ENCODE peak calls at places on chromosomes 12 and 14, in seven cellular contexts. One of them, this sample, is unnamed.

GRCh38 chr12:50188875-50189575 is 21.9 kb upstream of the CERS5 start:
- DNase-seq in neural progenitor cell: no peak
- DNase-seq in neuronal stem cell: no peak
- DNase-seq in endothelial cell of umbilical vein: no peak
- DNase-seq in trophoblast cell: no peak
- DNase-seq in GM23248: no peak
- DNase-seq in PC-3: no peak
- DNase-seq in this sample: no peak

GRCh38 chr12:93602897-93603668 is 30.6 kb downstream of the SOCS2 start:
- DNase-seq in PC-3: no peak
- DNase-seq in neural progenitor cell: no peak
- DNase-seq in endothelial cell of umbilical vein: no peak
- DNase-seq in trophoblast cell: no peak
- DNase-seq in neuronal stem cell: no peak
- DNase-seq in GM23248: no peak
- DNase-seq in this sample: no peak

GRCh38 chr12:53485955-53486729 is 13.1 kb downstream of the MAP3K12 start:
- DNase-seq in endothelial cell of umbilical vein: no peak
- DNase-seq in trophoblast cell: no peak
- DNase-seq in PC-3: no peak
- DNase-seq in neuronal stem cell: no peak
- DNase-seq in GM23248: no peak
- DNase-seq in neural progenitor cell: no peak
- DNase-seq in this sample: no peak

GRCh38 chr12:39990122-39991101 is 115.5 kb downstream of the SLC2A13 start:
- DNase-seq in endothelial cell of umbilical vein: peak; percentile 65
- DNase-seq in neuronal stem cell: no peak
- DNase-seq in neural progenitor cell: peak; percentile 22
- DNase-seq in GM23248: peak; percentile 66
- DNase-seq in trophoblast cell: peak; percentile 49
- DNase-seq in PC-3: peak; percentile 61
- DNase-seq in this sample: no peak

GRCh38 chr12:70919161-70919560 is 1.4 kb downstream of the PTPRR start:
- DNase-seq in neuronal stem cell: no peak
- DNase-seq in endothelial cell of umbilical vein: no peak
- DNase-seq in PC-3: no peak
- DNase-seq in GM23248: no peak
- DNase-seq in neural progenitor cell: no peak
- DNase-seq in trophoblast cell: no peak
- DNase-seq in this sample: no peak

GRCh38 chr12:55631743-55632142 is 4.9 kb upstream of the OR10P1 start:
- DNase-seq in GM23248: no peak
- DNase-seq in neuronal stem cell: no peak
- DNase-seq in endothelial cell of umbilical vein: no peak
- DNase-seq in neural progenitor cell: no peak
- DNase-seq in trophoblast cell: no peak
- DNase-seq in PC-3: no peak
- DNase-seq in this sample: no peak

GRCh38 chr14:103121846-103122577 is 1.2 kb upstream of the TNFAIP2 start:
- DNase-seq in trophoblast cell: no peak
- DNase-seq in PC-3: peak; percentile 65
- DNase-seq in neural progenitor cell: peak; percentile 69
- DNase-seq in endothelial cell of umbilical vein: peak; percentile 73
- DNase-seq in GM23248: peak; percentile 63
- DNase-seq in neuronal stem cell: no peak
- DNase-seq in this sample: no peak

GRCh38 chr12:122020795-122021192 is 890 bp upstream of the BCL7A start:
- DNase-seq in neuronal stem cell: no peak
- DNase-seq in GM23248: no peak
- DNase-seq in neural progenitor cell: no peak
- DNase-seq in endothelial cell of umbilical vein: no peak
- DNase-seq in trophoblast cell: no peak
- DNase-seq in PC-3: no peak
- DNase-seq in this sample: no peak

GRCh38 chr12:121795029-121795977 is 1.8 kb upstream of the RHOF start:
- DNase-seq in GM23248: peak; percentile 82
- DNase-seq in trophoblast cell: peak; percentile 63
- DNase-seq in endothelial cell of umbilical vein: peak; percentile 86
- DNase-seq in PC-3: peak; percentile 89
- DNase-seq in neural progenitor cell: peak; percentile 81
- DNase-seq in neuronal stem cell: peak; percentile 82
- DNase-seq in this sample: no peak

GRCh38 chr12:123029550-123029949 is 49.1 kb downstream of the ARL6IP4 start:
- DNase-seq in PC-3: no peak
- DNase-seq in endothelial cell of umbilical vein: no peak
- DNase-seq in neural progenitor cell: no peak
- DNase-seq in neuronal stem cell: no peak
- DNase-seq in trophoblast cell: no peak
- DNase-seq in GM23248: no peak
- DNase-seq in this sample: no peak

GRCh38 chr12:128796439-128797118 is 27.2 kb downstream of the SLC15A4 start:
- DNase-seq in trophoblast cell: no peak
- DNase-seq in neural progenitor cell: no peak
- DNase-seq in GM23248: no peak
- DNase-seq in PC-3: no peak
- DNase-seq in endothelial cell of umbilical vein: no peak
- DNase-seq in neuronal stem cell: no peak
- DNase-seq in this sample: no peak

GRCh38 chr12:53340398-53340797 is 4.2 kb upstream of the SP7 start:
- DNase-seq in GM23248: no peak
- DNase-seq in neural progenitor cell: no peak
- DNase-seq in PC-3: no peak
- DNase-seq in trophoblast cell: no peak
- DNase-seq in endothelial cell of umbilical vein: no peak
- DNase-seq in neuronal stem cell: no peak
- DNase-seq in this sample: no peak

GRCh38 chr12:28771961-28772360 is 377.1 kb upstream of the FAR2 start:
- DNase-seq in PC-3: no peak
- DNase-seq in endothelial cell of umbilical vein: no peak
- DNase-seq in GM23248: no peak
- DNase-seq in trophoblast cell: no peak
- DNase-seq in neuronal stem cell: no peak
- DNase-seq in neural progenitor cell: no peak
- DNase-seq in this sample: no peak

GRCh38 chr12:28766398-28766797 is 382.7 kb upstream of the FAR2 start:
- DNase-seq in neural progenitor cell: no peak
- DNase-seq in PC-3: no peak
- DNase-seq in endothelial cell of umbilical vein: no peak
- DNase-seq in neuronal stem cell: no peak
- DNase-seq in GM23248: no peak
- DNase-seq in trophoblast cell: no peak
- DNase-seq in this sample: no peak

GRCh38 chr12:28767836-28768348 is 381.2 kb upstream of the FAR2 start:
- DNase-seq in trophoblast cell: no peak
- DNase-seq in neuronal stem cell: no peak
- DNase-seq in PC-3: no peak
- DNase-seq in GM23248: peak; percentile 27
- DNase-seq in endothelial cell of umbilical vein: peak; percentile 82
- DNase-seq in neural progenitor cell: no peak
- DNase-seq in this sample: no peak

GRCh38 chr12:28775556-28775955 is 373.5 kb upstream of the FAR2 start:
- DNase-seq in GM23248: no peak
- DNase-seq in PC-3: no peak
- DNase-seq in neuronal stem cell: no peak
- DNase-seq in trophoblast cell: no peak
- DNase-seq in neural progenitor cell: no peak
- DNase-seq in endothelial cell of umbilical vein: no peak
- DNase-seq in this sample: no peak

DNA sequence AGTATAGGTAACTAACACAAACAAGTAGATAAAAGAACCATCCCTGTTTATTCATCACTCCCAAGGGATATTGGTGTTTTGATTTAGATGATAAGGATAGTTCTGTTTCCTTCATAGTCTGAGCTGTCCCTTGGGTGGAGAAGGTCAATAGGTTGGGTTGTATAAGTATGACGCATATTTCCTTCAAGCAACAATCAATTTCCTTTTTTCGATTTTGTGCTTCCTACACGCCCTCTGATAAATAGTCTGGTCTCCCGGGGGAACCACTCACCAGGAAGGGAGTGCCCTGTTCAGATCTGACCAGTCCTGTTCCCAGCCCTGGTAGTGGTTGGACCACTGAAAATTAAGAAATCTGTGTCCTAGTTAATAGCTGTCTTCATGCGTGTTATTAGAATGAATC is 378.7 kb upstream of the FAR2 start:
- DNase-seq in GM23248: no peak
- DNase-seq in trophoblast cell: no peak
- DNase-seq in neural progenitor cell: no peak
- DNase-seq in neuronal stem cell: no peak
- DNase-seq in PC-3: peak; percentile 97
- DNase-seq in endothelial cell of umbilical vein: peak; percentile 94
- DNase-seq in this sample: no peak
- H3K4me3 ChIP-seq in GM23248: no peak overlapping the region
- H3K4me3 ChIP-seq in trophoblast cell: no peak overlapping the region
- H3K4me3 ChIP-seq in neural progenitor cell: no peak overlapping the region
- H3K4me3 ChIP-seq in neuronal stem cell: no peak overlapping the region
- H3K4me3 ChIP-seq in PC-3: no peak overlapping the region
- H3K4me3 ChIP-seq in endothelial cell of umbilical vein: no peak overlapping the region
- H3K4me3 ChIP-seq in this sample: no peak overlapping the region

GRCh38 chr12:62319058-62319457 is 58.9 kb downstream of the USP15 start:
- DNase-seq in neural progenitor cell: no peak
- DNase-seq in PC-3: no peak
- DNase-seq in GM23248: no peak
- DNase-seq in endothelial cell of umbilical vein: no peak
- DNase-seq in trophoblast cell: no peak
- DNase-seq in neuronal stem cell: no peak
- DNase-seq in this sample: no peak
- H3K27me3 ChIP-seq in neural progenitor cell: no peaks in the 10 kb centered on the region
- H3K27me3 ChIP-seq in PC-3: no peaks in the 10 kb centered on the region
- H3K27me3 ChIP-seq in GM23248: no peaks in the 10 kb centered on the region
- H3K27me3 ChIP-seq in endothelial cell of umbilical vein: no peaks in the 10 kb centered on the region
- H3K27me3 ChIP-seq in trophoblast cell: no peaks in the 10 kb centered on the region
- H3K27me3 ChIP-seq in neuronal stem cell: no peaks in the 10 kb centered on the region
- H3K27me3 ChIP-seq in this sample: no peaks in the 10 kb centered on the region

DNA sequence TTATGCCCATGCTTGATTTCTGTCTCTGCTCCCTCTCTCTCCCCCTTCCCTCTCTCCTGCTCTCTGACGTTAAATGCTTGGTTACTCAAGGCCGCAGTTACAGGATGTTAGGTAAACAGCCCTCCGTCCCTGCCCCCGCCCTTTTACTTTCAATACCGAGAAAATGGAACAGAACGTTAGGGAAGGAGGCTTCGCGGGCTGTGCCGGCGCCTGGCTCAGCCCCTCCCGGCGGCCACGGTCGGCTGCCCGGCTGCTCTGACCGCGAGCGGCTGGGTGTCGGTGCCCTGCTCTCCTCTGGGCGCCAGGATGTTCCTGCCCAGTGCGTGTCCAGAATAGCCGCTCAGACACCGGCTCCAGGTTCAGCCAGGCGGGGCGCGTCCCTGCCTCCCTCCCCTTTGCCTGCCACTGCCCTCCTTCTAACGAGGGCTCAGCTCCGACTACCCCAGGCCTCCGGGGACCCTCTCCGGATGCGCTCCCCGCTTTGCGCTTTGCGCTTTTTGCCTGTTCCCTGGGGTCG is 166.1 kb downstream of the ADCK1 start:
- DNase-seq in neuronal stem cell: no peak
- DNase-seq in PC-3: peak; percentile 16
- DNase-seq in GM23248: peak; percentile 36
- DNase-seq in neural progenitor cell: peak; percentile 23
- DNase-seq in endothelial cell of umbilical vein: peak; percentile 5
- DNase-seq in trophoblast cell: no peak
- DNase-seq in this sample: no peak
- H2AFZ ChIP-seq in neuronal stem cell: peak overlapping the region; percentile 81
- H2AFZ ChIP-seq in PC-3: peak overlapping the region; percentile 67
- H2AFZ ChIP-seq in GM23248: peak overlapping the region; percentile 50
- H2AFZ ChIP-seq in neural progenitor cell: peak overlapping the region; percentile 69
- H2AFZ ChIP-seq in endothelial cell of umbilical vein: peak overlapping the region; percentile 59
- H2AFZ ChIP-seq in trophoblast cell: peak overlapping the region; percentile 50
- H2AFZ ChIP-seq in this sample: peak overlapping the region; percentile 10

DNA sequence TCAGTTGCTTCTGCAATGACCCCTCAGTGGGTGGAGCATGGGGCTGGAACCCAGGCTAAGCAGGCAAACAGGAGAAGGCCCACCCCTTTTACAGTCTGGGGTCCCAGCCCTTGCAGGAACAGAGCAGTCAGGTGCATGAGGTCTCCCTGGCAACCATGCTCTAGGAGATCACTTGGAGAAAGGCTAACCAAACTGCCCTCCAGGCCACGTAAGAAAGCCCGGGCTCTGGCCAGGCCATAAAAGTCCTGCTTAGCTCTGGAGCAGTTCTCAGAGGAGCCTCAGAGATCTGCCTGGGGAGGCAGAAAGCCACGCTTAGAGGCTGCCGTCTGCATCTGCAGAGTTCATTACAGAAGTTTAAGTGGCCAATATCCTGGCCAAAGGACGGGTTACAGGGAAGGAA is 15.0 kb upstream of the TC2N start:
- DNase-seq in PC-3: no peak
- DNase-seq in neural progenitor cell: no peak
- DNase-seq in trophoblast cell: no peak
- DNase-seq in neuronal stem cell: no peak
- DNase-seq in endothelial cell of umbilical vein: no peak
- DNase-seq in GM23248: no peak
- DNase-seq in this sample: no peak
- H3K4me3 ChIP-seq in PC-3: no peak overlapping the region
- H3K4me3 ChIP-seq in neural progenitor cell: no peak overlapping the region
- H3K4me3 ChIP-seq in trophoblast cell: no peak overlapping the region
- H3K4me3 ChIP-seq in neuronal stem cell: no peak overlapping the region
- H3K4me3 ChIP-seq in endothelial cell of umbilical vein: no peak overlapping the region
- H3K4me3 ChIP-seq in GM23248: no peak overlapping the region
- H3K4me3 ChIP-seq in this sample: no peak overlapping the region

DNA sequence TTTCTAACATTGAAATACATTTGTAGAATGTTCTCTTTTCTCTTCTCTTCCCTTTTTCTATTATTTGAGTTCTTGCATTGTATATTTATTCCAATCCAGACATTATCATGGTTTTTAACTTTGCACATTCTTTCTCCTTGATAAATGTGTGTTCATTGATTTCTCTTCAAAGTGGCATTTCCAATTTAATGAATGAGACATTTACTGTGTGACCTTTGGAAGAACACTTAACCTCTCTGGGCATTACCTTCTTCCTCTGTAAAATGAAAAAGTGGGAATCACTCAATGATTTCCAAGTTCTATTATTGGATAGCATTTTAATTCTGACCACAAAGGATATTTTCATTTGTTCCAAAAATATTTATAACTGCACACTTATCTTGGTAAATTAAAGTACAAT is 1095.8 kb downstream of the GALC start:
- DNase-seq in PC-3: no peak
- DNase-seq in GM23248: no peak
- DNase-seq in neuronal stem cell: no peak
- DNase-seq in trophoblast cell: no peak
- DNase-seq in neural progenitor cell: no peak
- DNase-seq in endothelial cell of umbilical vein: no peak
- DNase-seq in this sample: no peak
- H3K27me3 ChIP-seq in PC-3: no peaks in the 10 kb centered on the region
- H3K27me3 ChIP-seq in GM23248: no peaks in the 10 kb centered on the region
- H3K27me3 ChIP-seq in neuronal stem cell: no peaks in the 10 kb centered on the region
- H3K27me3 ChIP-seq in trophoblast cell: no peaks in the 10 kb centered on the region
- H3K27me3 ChIP-seq in neural progenitor cell: no peaks in the 10 kb centered on the region
- H3K27me3 ChIP-seq in endothelial cell of umbilical vein: no peaks in the 10 kb centered on the region
- H3K27me3 ChIP-seq in this sample: no peaks in the 10 kb centered on the region

GRCh38 chr14:94026886-94027469 is 838 bp downstream of the OTUB2 start:
- DNase-seq in trophoblast cell: no peak
- DNase-seq in neuronal stem cell: no peak
- DNase-seq in endothelial cell of umbilical vein: no peak
- DNase-seq in GM23248: no peak
- DNase-seq in neural progenitor cell: no peak
- DNase-seq in PC-3: no peak
- DNase-seq in this sample: no peak
- H2AFZ ChIP-seq in trophoblast cell: peak overlapping the region; percentile 71
- H2AFZ ChIP-seq in neuronal stem cell: peak overlapping the region; percentile 98
- H2AFZ ChIP-seq in endothelial cell of umbilical vein: peak overlapping the region; percentile 78
- H2AFZ ChIP-seq in GM23248: peak overlapping the region; percentile 86
- H2AFZ ChIP-seq in neural progenitor cell: peak overlapping the region; percentile 77
- H2AFZ ChIP-seq in PC-3: peak overlapping the region; percentile 61
- H2AFZ ChIP-seq in this sample: no peak overlapping the region

This sample was measured in keratinocyte.